ENCODE peak calls at places on chromosomes 12 and 14, in seven cellular contexts. W is HFFc6, O is HTR-8/SVneo, P is SHP77, T is HCT116, S is NCI-H774, H is colonic mucosa. A is an unnamed sample.

GRCh38 chr12:63007726-63008125 is 72.8 kb upstream of the PPM1H start:
- DNase-seq in W (no peak), O (no peak), P (no peak), T (no peak), S (no peak), H (no peak), A (no peak)

GRCh38 chr14:100193417-100194357 is 34.2 kb upstream of the DEGS2 start:
- DNase-seq in W (no peak), O (no peak), P (no peak), T (no peak), S (no peak), H (no peak), A (no peak)

GRCh38 chr12:15662303-15662980 is 126.7 kb downstream of the EPS8 start:
- DNase-seq in W (peak; percentile 91), O (peak; percentile 30), P (no peak), T (peak; percentile 86), S (no peak), H (no peak), A (peak; percentile 79)

GRCh38 chr14:20683896-20684661 is at the start of gene RNASE4:
- DNase-seq in W (peak; percentile 97), O (no peak), P (peak; percentile 78), T (peak; percentile 78), S (peak; percentile 44), H (peak; percentile 95), A (peak; percentile 87)

GRCh38 chr12:51591020-51591901 is at the start of gene SCN8A:
- DNase-seq in W (peak; percentile 45), O (peak; percentile 51), P (peak; percentile 45), T (peak; percentile 16), S (peak; percentile 82), H (peak; percentile 23), A (peak; percentile 90)

GRCh38 chr12:53423597-53423996 is at the start of gene AMHR2:
- DNase-seq in W (no peak), O (no peak), P (no peak), T (no peak), S (no peak), H (no peak), A (no peak)

GRCh38 chr12:118456741-118457140 is 80.4 kb downstream of the SUDS3 start:
- DNase-seq in W (peak; percentile 6), O (no peak), P (no peak), T (no peak), S (no peak), H (no peak), A (no peak)

GRCh38 chr12:6604254-6605029 is 2.7 kb downstream of the CHD4 start:
- DNase-seq in W (no peak), O (no peak), P (no peak), T (no peak), S (no peak), H (peak; percentile 55), A (peak; percentile 39)

GRCh38 chr12:76533331-76533730 is 26.2 kb downstream of the OSBPL8 start:
- DNase-seq in W (no peak), O (no peak), P (no peak), T (no peak), S (no peak), H (no peak), A (no peak)

GRCh38 chr14:71486274-71486673 is 446.0 kb upstream of the RGS6 start:
- DNase-seq in W (no peak), O (no peak), P (no peak), T (no peak), S (no peak), H (no peak), A (no peak)

GRCh38 chr12:65999564-66000280 is 130.8 kb downstream of the LLPH start:
- DNase-seq in W (peak; percentile 47), O (no peak), P (no peak), T (no peak), S (no peak), H (no peak), A (peak; percentile 41)

GRCh38 chr12:2523881-2524561 is 270.7 kb upstream of the FKBP4 start:
- DNase-seq in W (no peak), O (no peak), P (no peak), T (no peak), S (no peak), H (no peak), A (no peak)

GRCh38 chr12:60830381-60830780 is 1234.6 kb downstream of the SLC16A7 start:
- DNase-seq in W (no peak), O (no peak), P (no peak), T (no peak), S (no peak), H (no peak), A (no peak)

GRCh38 chr12:63400746-63401145 is 249.7 kb upstream of the AVPR1A start:
- DNase-seq in W (no peak), O (no peak), P (peak; percentile 70), T (no peak), S (peak; percentile 75), H (peak; percentile 21), A (no peak)

GRCh38 chr12:11650697-11651281 is 1.3 kb downstream of the ETV6 start:
- DNase-seq in W (peak; percentile 18), O (no peak), P (no peak), T (no peak), S (peak; percentile 44), H (peak; percentile 49), A (no peak)

GRCh38 chr12:132279930-132280329 is 49.5 kb downstream of the GALNT9 start:
- DNase-seq in W (no peak), O (no peak), P (no peak), T (no peak), S (no peak), H (no peak), A (no peak)

GRCh38 chr12:121811434-121812319 is 7.9 kb downstream of the SETD1B start:
- DNase-seq in W (peak; percentile 51), O (peak; percentile 80), P (peak; percentile 64), T (no peak), S (peak; percentile 56), H (peak; percentile 73), A (peak; percentile 92)

GRCh38 chr12:30908389-30909087 is 18.0 kb upstream of the TSPAN11 start:
- DNase-seq in W (peak; percentile 55), O (no peak), P (no peak), T (no peak), S (no peak), H (no peak), A (peak; percentile 67)

GRCh38 chr14:99320621-99321235 is 48.7 kb upstream of the BCL11B start:
- DNase-seq in W (no peak), O (no peak), P (no peak), T (no peak), S (no peak), H (peak; percentile 75), A (no peak)

GRCh38 chr12:27528788-27529187 is 4.8 kb downstream of the PPFIBP1 start:
- DNase-seq in W (no peak), O (no peak), P (no peak), T (no peak), S (no peak), H (no peak), A (no peak)

GRCh38 chr14:88248606-88249005 is 74.5 kb downstream of the KCNK10 start:
- DNase-seq in W (no peak), O (no peak), P (no peak), T (no peak), S (no peak), H (no peak), A (no peak)

GRCh38 chr12:57632369-57632897 is 568 bp downstream of the B4GALNT1 start:
- DNase-seq in W (no peak), O (no peak), P (peak; percentile 28), T (no peak), S (no peak), H (no peak), A (peak; percentile 28)

GRCh38 chr12:100017056-100017455 is 32.3 kb upstream of the ANKS1B start:
- DNase-seq in W (no peak), O (no peak), P (no peak), T (no peak), S (no peak), H (no peak), A (no peak)

GRCh38 chr12:88493651-88494050 is 86.6 kb downstream of the KITLG start:
- DNase-seq in W (peak; percentile 84), O (no peak), P (no peak), T (no peak), S (no peak), H (no peak), A (peak; percentile 35)

GRCh38 chr14:65482769-65483438 is 70.4 kb downstream of the FUT8 start:
- DNase-seq in W (no peak), O (no peak), P (no peak), T (no peak), S (no peak), H (no peak), A (no peak)

GRCh38 chr12:6635375-6635855 is 344 bp downstream of the LPAR5 start:
- DNase-seq in W (no peak), O (no peak), P (no peak), T (no peak), S (no peak), H (peak; percentile 60), A (no peak)

GRCh38 chr12:109963743-109964429 is 32.3 kb downstream of the GIT2 start:
- DNase-seq in W (peak; percentile 71), O (no peak), P (no peak), T (no peak), S (no peak), H (peak; percentile 59), A (peak; percentile 56)

GRCh38 chr14:76717508-76717907 is 43.8 kb upstream of the VASH1 start:
- DNase-seq in W (no peak), O (no peak), P (no peak), T (no peak), S (no peak), H (peak; percentile 7), A (no peak)

GRCh38 chr12:96773031-96773430 is 134.0 kb upstream of the NEDD1 start:
- DNase-seq in W (no peak), O (no peak), P (no peak), T (no peak), S (no peak), H (no peak), A (no peak)

GRCh38 chr12:25771062-25771461 is 187.4 kb upstream of the RASSF8 start:
- DNase-seq in W (peak; percentile 2), O (peak; percentile 19), P (no peak), T (no peak), S (no peak), H (no peak), A (no peak)

GRCh38 chr14:100955201-100955600 is 51.7 kb upstream of the RTL1 start:
- DNase-seq in W (peak; percentile 64), O (no peak), P (no peak), T (no peak), S (no peak), H (no peak), A (peak; percentile 16)

GRCh38 chr12:97167598-97167997 is 260.5 kb downstream of the NEDD1 start:
- DNase-seq in W (no peak), O (no peak), P (no peak), T (no peak), S (no peak), H (no peak), A (no peak)

GRCh38 chr12:57754411-57755193 is at the start of gene MARCHF9:
- DNase-seq in W (no peak), O (no peak), P (peak; percentile 55), T (no peak), S (peak; percentile 87), H (peak; percentile 93), A (no peak)

A was measured in GM03348.